ENCODE peak calls at places on chromosomes 7 and 10, in six cellular contexts. C is thoracic aorta, T is cardiac muscle cell, Q is heart right ventricle, G is colonic mucosa, E is right lobe of liver. W is an unnamed sample. For H3K4me1, H3K27me3 and H3K36me3, the result is how much of the 10 kb centered on the place peaks cover.

GRCh38 chr7:73647725-73648592 is 19.7 kb upstream of the VPS37D start:
- DNase-seq in C (no peak), T (no peak), Q (no peak), G (peak), E (peak), W (no peak)

GRCh38 chr10:132906836-132907235 is 35.5 kb downstream of the CFAP46 start:
- DNase-seq in C (no peak), T (no peak), Q (no peak), G (no peak), E (peak), W (no peak)

GRCh38 chr7:129494041-129494440 is 8.3 kb upstream of the SMKR1 start:
- DNase-seq in C (no peak), T (peak), Q (no peak), G (no peak), E (no peak), W (no peak)

GRCh38 chr10:62016477-62017140 is 115.1 kb downstream of the ARID5B start:
- DNase-seq in C (no peak), T (no peak), Q (no peak), G (no peak), E (no peak), W (no peak)

GRCh38 chr10:114801411-114801813 is 20.2 kb upstream of the FHIP2A start:
- DNase-seq in C (no peak), T (no peak), Q (no peak), G (no peak), E (no peak), W (no peak)

GRCh38 chr10:103507235-103508191 is 14.0 kb downstream of the NEURL1 start:
- DNase-seq in C (no peak), T (no peak), Q (no peak), G (peak), E (no peak), W (no peak)

GRCh38 chr10:74079028-74079913 is 71.4 kb downstream of the AP3M1 start:
- DNase-seq in C (no peak), T (peak), Q (no peak), G (no peak), E (no peak), W (no peak)

GRCh38 chr7:98251251-98251843 is 685 bp downstream of the TECPR1 start:
- DNase-seq in C (no peak), T (no peak), Q (no peak), G (peak), E (no peak), W (no peak)

GRCh38 chr10:128062331-128062730 is 63.9 kb downstream of the MKI67 start:
- DNase-seq in C (no peak), T (no peak), Q (no peak), G (no peak), E (no peak), W (no peak)

GRCh38 chr10:110610308-110610774 is 33.8 kb upstream of the RBM20 start:
- DNase-seq in C (no peak), T (peak), Q (no peak), G (peak), E (no peak), W (peak)

GRCh38 chr7:144588535-144588934 is 185.0 kb upstream of the NOBOX start:
- DNase-seq in C (no peak), T (no peak), Q (no peak), G (no peak), E (no peak), W (no peak)

GRCh38 chr7:2425749-2426148 is 22.3 kb downstream of the CHST12 start:
- DNase-seq in C (no peak), T (no peak), Q (no peak), G (no peak), E (no peak), W (no peak)

GRCh38 chr7:64882341-64883112 is 20.5 kb upstream of the ZNF273 start:
- DNase-seq in C (no peak), T (peak), Q (peak), G (peak), E (no peak), W (no peak)

GRCh38 chr7:96305915-96306314 is 16.0 kb downstream of the SLC25A13 start:
- DNase-seq in C (no peak), T (no peak), Q (no peak), G (no peak), E (no peak), W (no peak)

GRCh38 chr7:19051767-19052375 is 65.6 kb downstream of the TWIST1 start:
- DNase-seq in C (no peak), T (peak), Q (no peak), G (peak), E (no peak), W (no peak)

GRCh38 chr10:30865141-30865926 is 166.3 kb downstream of the ZNF438 start:
- DNase-seq in C (no peak), T (peak), Q (no peak), G (no peak), E (no peak), W (no peak)

GRCh38 chr10:99672884-99673283 is 13.6 kb downstream of the ENTPD7 start:
- DNase-seq in C (no peak), T (no peak), Q (no peak), G (no peak), E (no peak), W (no peak)

GRCh38 chr7:13770305-13770704 is 219.2 kb downstream of the ETV1 start:
- DNase-seq in C (no peak), T (no peak), Q (no peak), G (no peak), E (no peak), W (no peak)

GRCh38 chr7:22433710-22434460 is 66.1 kb downstream of the STEAP1B start:
- DNase-seq in C (no peak), T (peak), Q (peak), G (no peak), E (no peak), W (peak)

DNA sequence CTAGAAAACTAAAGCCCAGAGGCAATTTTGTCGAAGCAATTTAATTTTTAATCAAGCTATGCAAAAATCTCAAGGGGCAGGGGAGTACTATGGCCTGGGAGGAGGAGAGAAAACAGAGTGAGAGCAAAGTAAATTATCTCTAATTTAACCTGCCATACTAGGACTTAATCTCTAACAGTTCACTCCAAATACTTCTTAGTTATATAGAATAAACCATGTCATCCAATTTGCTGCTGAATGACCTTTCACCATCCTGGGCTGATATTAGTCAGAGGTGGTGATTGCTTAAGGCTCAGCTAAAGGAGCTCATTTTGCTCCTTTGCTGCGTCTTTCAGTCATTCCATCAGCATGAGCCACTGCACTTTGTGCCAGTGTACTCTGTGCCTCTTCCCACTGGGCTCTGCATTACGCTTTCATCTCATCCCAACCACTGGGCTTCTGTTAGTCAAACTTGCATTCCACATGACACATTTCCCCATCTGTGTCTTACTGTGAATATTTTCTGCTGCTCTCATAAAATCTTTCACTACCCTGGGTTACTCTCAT is 84.2 kb downstream of the CD36 start:
- DNase-seq in C (peak), T (peak), Q (peak), G (no peak), E (no peak), W (no peak)
- H3K4me1 ChIP-seq in C (under half), T (under half), Q (under half), G (under half), E (under half), W (under half)

GRCh38 chr7:136878878-136879277 is 10.4 kb downstream of the CHRM2 start:
- DNase-seq in C (no peak), T (no peak), Q (no peak), G (no peak), E (no peak), W (no peak)
- H3K27me3 ChIP-seq in C (under half), T (under half), Q (under half), G (under half), E (under half), W (under half)

DNA sequence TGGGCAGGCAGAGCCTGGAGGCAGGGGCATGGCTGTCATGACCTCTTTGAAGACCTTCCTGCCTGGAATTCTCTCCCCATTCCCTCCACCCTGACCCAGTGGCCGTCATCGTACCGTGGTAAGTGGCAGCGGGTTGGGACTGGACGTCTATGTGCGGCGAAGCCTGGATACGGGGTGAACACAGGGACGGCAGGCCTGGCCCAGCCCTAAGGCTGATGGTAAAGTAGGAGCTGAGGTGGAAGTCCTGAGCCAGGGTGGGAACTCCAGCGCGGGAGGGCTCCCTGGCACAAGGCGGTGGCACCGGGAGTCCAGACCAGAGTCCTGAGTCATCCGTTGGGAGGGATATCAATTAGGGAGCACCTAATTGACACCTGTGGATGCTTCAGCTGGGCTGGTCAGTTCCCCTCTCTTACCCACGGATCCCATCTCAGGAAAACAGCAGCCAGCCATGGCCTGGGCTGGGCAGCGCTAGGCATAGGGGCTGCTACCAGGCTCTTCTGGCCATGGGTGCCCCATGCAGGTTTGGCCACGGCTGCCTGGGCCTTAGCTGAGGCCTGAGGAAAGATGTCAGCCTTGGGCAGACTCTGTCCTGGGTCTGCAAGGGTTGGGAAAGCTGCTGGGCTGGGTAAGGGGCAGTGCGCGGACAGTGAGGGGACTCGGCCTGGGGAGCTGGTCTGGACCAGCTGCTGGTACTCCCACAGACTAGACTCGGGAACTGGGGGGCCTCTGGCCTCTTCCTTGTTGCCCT is 3.3 kb downstream of the PPIF start:
- DNase-seq in C (no peak), T (no peak), Q (no peak), G (peak), E (no peak), W (no peak)
- H3K36me3 ChIP-seq in C (under half), T (under half), Q (under half), G (under half), E (under half), W (under half)

DNA sequence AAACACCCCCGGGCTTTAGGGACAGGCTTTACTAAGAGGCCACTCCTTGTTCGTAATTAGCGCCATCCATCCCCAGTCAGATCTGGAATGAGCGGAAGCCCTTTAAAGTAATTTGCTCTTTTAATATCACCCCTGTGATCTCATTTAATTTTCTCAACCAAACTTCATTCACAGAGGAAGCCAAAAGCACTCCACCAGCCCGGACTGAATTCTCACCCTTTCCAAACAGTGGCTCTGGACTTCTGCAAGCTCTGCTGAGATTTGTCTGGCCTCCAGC is 43.1 kb downstream of the UNC5B start:
- DNase-seq in C (no peak), T (no peak), Q (no peak), G (no peak), E (no peak), W (no peak)
- H3K4me1 ChIP-seq in C (under half), T (half or more), Q (half or more), G (under half), E (under half), W (under half)

DNA sequence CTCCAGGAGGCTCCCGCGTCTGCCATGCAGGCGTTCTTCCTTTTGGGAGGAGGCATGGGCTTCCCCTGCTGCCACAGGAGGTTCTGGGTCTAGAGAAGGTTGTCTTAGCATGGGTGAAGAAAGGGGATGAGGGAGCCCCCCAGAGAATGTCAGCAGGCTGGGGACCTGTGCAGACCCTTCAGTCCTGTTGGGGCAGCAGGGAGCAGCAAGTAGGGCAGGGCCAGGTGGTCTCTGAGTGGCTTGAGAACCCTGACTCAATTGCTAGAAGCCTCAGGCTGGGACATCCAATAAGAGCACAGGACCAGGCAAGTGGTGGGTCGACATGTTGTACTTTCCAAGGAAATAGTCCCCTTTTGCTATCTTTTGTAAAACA is 34.4 kb upstream of the ADCYAP1R1 start:
- DNase-seq in C (no peak), T (no peak), Q (no peak), G (no peak), E (no peak), W (no peak)
- H3K27me3 ChIP-seq in C (under half), T (under half), Q (under half), G (under half), E (under half), W (under half)

W was measured in iPS DF 6.9.